ENCODE peak calls at places on chromosomes 16 and 17, in five cellular contexts. T is tibial artery, Y is cardiac fibroblast, U is RPMI7951, C is H54. A is an unnamed sample.

GRCh38 chr17:43457362-43457692 is 26.4 kb upstream of the DHX8 start:
- DNase-seq in Y (no peak), U (no peak), C (no peak), T (no peak), A (no peak)

GRCh38 chr16:52552643-52553042 is 5.7 kb upstream of the TOX3 start:
- DNase-seq in Y (no peak), T (no peak), C (no peak), U (no peak), A (no peak)

GRCh38 chr17:5419959-5420653 is at the start of gene RPAIN:
- DNase-seq in Y (peak; percentile 85), T (peak; percentile 90), C (peak; percentile 61), U (peak; percentile 83), A (peak; percentile 86)

GRCh38 chr17:77445908-77446535 is 305.3 kb downstream of the SEC14L1 start:
- DNase-seq in C (no peak), T (no peak), Y (peak; percentile 74), U (no peak), A (peak; percentile 76)

GRCh38 chr16:4915226-4915761 is 21.7 kb downstream of the PPL start:
- DNase-seq in Y (peak; percentile 47), C (peak; percentile 82), U (peak; percentile 99), T (no peak), A (no peak)

GRCh38 chr17:17770371-17771059 is 66.3 kb downstream of the SREBF1 start:
- DNase-seq in Y (no peak), U (no peak), T (no peak), C (no peak), A (no peak)

GRCh38 chr16:84616515-84616914 is 1.4 kb downstream of the COTL1 start:
- DNase-seq in U (peak; percentile 54), T (no peak), C (no peak), Y (no peak), A (no peak)

GRCh38 chr16:11333696-11334095 is 11.6 kb upstream of the RMI2 start:
- DNase-seq in U (peak; percentile 63), Y (no peak), C (no peak), T (no peak), A (no peak)

GRCh38 chr17:57115916-57116315 is 30.9 kb downstream of the AKAP1 start:
- DNase-seq in U (no peak), Y (no peak), C (no peak), T (no peak), A (no peak)

GRCh38 chr16:66728804-66729203 is 22.6 kb downstream of the DYNC1LI2 start:
- DNase-seq in T (no peak), Y (no peak), C (no peak), U (no peak), A (no peak)

GRCh38 chr17:29575511-29576213 is 7.2 kb downstream of the TP53I13 start:
- DNase-seq in T (no peak), U (no peak), C (no peak), Y (no peak), A (no peak)

GRCh38 chr16:69150146-69150865 is 17.9 kb downstream of the UTP4 start:
- DNase-seq in Y (peak; percentile 89), C (peak; percentile 42), U (peak; percentile 74), T (peak; percentile 54), A (peak; percentile 38)

GRCh38 chr16:28898266-28898665 is 20.0 kb downstream of the ATP2A1 start:
- DNase-seq in U (no peak), C (peak; percentile 61), T (no peak), Y (no peak), A (no peak)

GRCh38 chr17:76866774-76867577 is 1.2 kb upstream of the MGAT5B start:
- DNase-seq in Y (peak; percentile 29), C (peak; percentile 97), U (peak; percentile 66), T (no peak), A (no peak)

GRCh38 chr17:82051776-82052637 is at the start of the genes GPS1 and RFNG:
- DNase-seq in U (peak; percentile 52), C (peak; percentile 90), T (peak; percentile 72), Y (peak; percentile 63), A (peak; percentile 79)

GRCh38 chr16:1430759-1431496 is at the start of gene PERCC1:
- DNase-seq in Y (no peak), T (no peak), C (no peak), U (no peak), A (no peak)

GRCh38 chr17:27550974-27551505 is 79.9 kb upstream of the LGALS9 start:
- DNase-seq in C (no peak), T (no peak), Y (no peak), U (no peak), A (no peak)

GRCh38 chr16:1272453-1273198 is 16.8 kb downstream of the TPSD1 start:
- DNase-seq in T (no peak), Y (no peak), U (no peak), C (no peak), A (no peak)

GRCh38 chr17:13940858-13941665 is 128.2 kb upstream of the COX10 start:
- DNase-seq in U (peak; percentile 74), T (no peak), C (peak; percentile 17), Y (peak; percentile 15), A (no peak)

GRCh38 chr17:41538565-41538991 is 10.5 kb upstream of the KRT19 start:
- DNase-seq in Y (no peak), U (peak; percentile 63), T (no peak), C (no peak), A (no peak)

GRCh38 chr16:56341656-56342397 is 83.5 kb downstream of the AMFR start:
- DNase-seq in U (no peak), T (no peak), Y (no peak), C (no peak), A (no peak)

GRCh38 chr16:64215730-64216129 is 906.1 kb downstream of the CDH11 start:
- DNase-seq in Y (no peak), T (no peak), U (no peak), C (no peak), A (no peak)

GRCh38 chr17:1390422-1391367 is 9.3 kb downstream of the YWHAE start:
- DNase-seq in C (no peak), U (no peak), Y (peak; percentile 69), T (no peak), A (no peak)

GRCh38 chr17:61551255-61551742 is 39.7 kb downstream of the NACA2 start:
- DNase-seq in T (no peak), C (peak; percentile 34), Y (peak; percentile 65), U (peak; percentile 51), A (no peak)

GRCh38 chr17:80064696-80065095 is 28.3 kb downstream of the CCDC40 start:
- DNase-seq in U (no peak), T (no peak), Y (no peak), C (no peak), A (no peak)

GRCh38 chr16:63618896-63619295 is 1503.0 kb downstream of the CDH11 start:
- DNase-seq in Y (no peak), C (no peak), T (no peak), U (no peak), A (no peak)

GRCh38 chr17:55405600-55405999 is 16.0 kb downstream of the MMD start:
- DNase-seq in C (no peak), T (no peak), U (no peak), Y (no peak), A (no peak)

GRCh38 chr17:20226814-20227482 is 217.8 kb downstream of the SPECC1 start:
- DNase-seq in C (peak; percentile 65), U (peak; percentile 69), T (peak; percentile 81), Y (peak; percentile 84), A (peak; percentile 74)